ENCODE peak calls at places on chromosomes 2 and 18, in four cellular contexts. P is B cell, E is bronchial epithelial cell, Y is neural crest cell. N is an unnamed sample.

GRCh38 chr2:197986977-197987376 is 182.6 kb downstream of the PLCL1 start:
- DNase-seq in P (no peak), E (no peak), Y (no peak), N (no peak)

GRCh38 chr2:2392332-2392731 is 61.3 kb upstream of the MYT1L start:
- DNase-seq in P (no peak), E (no peak), Y (no peak), N (no peak)

GRCh38 chr2:37645363-37645762 is 26.1 kb downstream of the CDC42EP3 start:
- DNase-seq in P (no peak), E (peak), Y (no peak), N (no peak)

GRCh38 chr2:54480025-54480424 is 23.9 kb downstream of the SPTBN1 start:
- DNase-seq in P (no peak), E (no peak), Y (no peak), N (no peak)

GRCh38 chr2:234544659-234545611 is 48.1 kb upstream of the ARL4C start:
- DNase-seq in P (peak), E (peak), Y (peak), N (peak)

GRCh38 chr2:198628596-198628995 is 824.2 kb downstream of the PLCL1 start:
- DNase-seq in P (no peak), E (peak), Y (no peak), N (no peak)

GRCh38 chr2:188515918-188516317 is 224.2 kb downstream of the GULP1 start:
- DNase-seq in P (no peak), E (no peak), Y (no peak), N (no peak)

GRCh38 chr2:83802604-83803003 is 656.5 kb downstream of the SUCLG1 start:
- DNase-seq in P (no peak), E (no peak), Y (no peak), N (no peak)

GRCh38 chr18:46290440-46291020 is 186.3 kb downstream of the HAUS1 start:
- DNase-seq in P (no peak), E (no peak), Y (no peak), N (no peak)

GRCh38 chr2:11698009-11698922 is 28.3 kb upstream of the NTSR2 start:
- DNase-seq in P (no peak), E (no peak), Y (no peak), N (no peak)
- TF ChIP-seq CTCF in P (no peak), E (no peak), Y (no peak), N (no peak)

GRCh38 chr2:239873656-239874635 is 151.2 kb downstream of the NDUFA10 start:
- DNase-seq in P (no peak), E (no peak), Y (no peak), N (no peak)
- TF ChIP-seq CTCF in P (no peak), E (no peak), Y (no peak), N (no peak)

GRCh38 chr2:235762832-235763598 is 269.2 kb downstream of the AGAP1 start:
- DNase-seq in P (no peak), E (no peak), Y (no peak), N (no peak)
- TF ChIP-seq CTCF in P (no peak), E (no peak), Y (peak), N (no peak)

GRCh38 chr18:27270508-27270907 is 85.4 kb upstream of the CHST9 start:
- DNase-seq in P (no peak), E (no peak), Y (no peak), N (no peak)
- TF ChIP-seq CTCF in P (no peak), E (no peak), Y (no peak), N (no peak)

GRCh38 chr2:71151620-71152019 is 21.2 kb downstream of the MPHOSPH10 start:
- DNase-seq in P (no peak), E (no peak), Y (no peak), N (no peak)
- TF ChIP-seq CTCF in P (no peak), E (no peak), Y (no peak), N (no peak)

DNA sequence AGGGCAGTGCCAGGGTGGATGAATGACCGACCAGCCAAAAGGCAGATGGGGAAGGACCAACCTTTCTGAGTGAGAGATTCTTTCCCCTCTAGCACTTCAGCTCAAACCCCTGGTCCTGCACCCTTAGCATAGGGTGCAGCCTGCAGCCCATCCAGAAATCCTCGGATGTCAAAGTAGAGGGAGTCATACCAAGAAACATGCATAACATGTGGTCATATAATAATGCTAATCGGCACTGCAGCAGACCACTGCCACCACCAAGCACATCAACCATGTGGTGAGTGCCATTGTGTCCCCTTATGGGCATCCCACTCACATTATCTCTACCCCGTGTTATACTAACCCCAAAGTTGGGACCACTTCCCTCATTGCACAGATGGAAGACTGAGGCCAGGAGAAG is 17.7 kb downstream of the ATOH8 start:
- DNase-seq in P (no peak), E (no peak), Y (no peak), N (no peak)
- TF ChIP-seq CTCF in P (no peak), E (no peak), Y (no peak), N (no peak)

GRCh38 chr2:241701405-241702154 is at the start of gene ING5:
- DNase-seq in P (peak), E (peak), Y (peak), N (peak)

GRCh38 chr2:241701155-241701404 is 759 bp upstream of the ING5 start:
- DNase-seq in P (no peak), E (peak), Y (no peak), N (no peak)

GRCh38 chr2:241703128-241703604 is 1.3 kb downstream of the ING5 start:
- DNase-seq in P (no peak), E (no peak), Y (no peak), N (peak)

GRCh38 chr2:241702155-241702404 is 241 bp downstream of the ING5 start:
- DNase-seq in P (peak), E (no peak), Y (no peak), N (peak)

DNA sequence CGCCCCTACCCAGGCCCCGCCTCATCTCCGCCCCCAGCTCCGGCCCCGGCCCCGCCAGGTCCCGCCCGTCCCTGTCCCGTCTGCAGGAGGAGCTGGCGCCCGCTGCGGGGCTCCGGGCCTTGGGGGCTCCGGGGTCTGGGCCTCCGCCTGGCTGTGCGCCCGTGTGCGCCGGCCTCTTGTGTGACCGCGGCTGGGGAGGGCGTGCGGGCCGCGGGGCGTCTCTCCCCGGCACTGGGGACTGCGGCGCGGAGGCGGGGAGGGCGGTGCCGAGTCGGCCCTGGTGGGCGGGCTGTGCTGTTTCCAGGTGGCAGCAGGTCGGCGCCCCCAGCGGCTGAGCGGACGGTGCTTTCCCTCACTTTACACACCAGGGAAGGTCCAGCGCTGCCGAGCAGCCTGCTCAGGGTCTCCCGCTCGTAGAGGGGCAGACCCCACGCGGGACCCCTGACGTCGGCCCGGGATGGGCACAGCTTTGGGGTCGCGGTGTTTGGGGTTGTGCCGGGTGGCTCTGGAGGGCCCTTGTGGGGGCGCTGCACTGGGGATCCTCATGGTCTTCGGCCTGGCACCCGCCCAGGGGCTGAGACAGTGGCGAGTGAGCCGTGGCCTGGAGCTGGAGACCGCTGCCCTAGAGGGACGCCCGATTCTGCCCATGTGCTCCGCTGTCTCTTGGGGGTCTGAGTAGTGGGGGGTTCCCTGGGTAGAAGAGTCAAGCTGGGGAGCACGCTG is 727 bp downstream of the ING5 start:
- DNase-seq in P (peak), E (peak), Y (peak), N (peak)
- TF ChIP-seq CTCF in P (peak), E (peak), Y (peak), N (peak)